ENCODE peak calls at places on chromosomes 5 and 9, in eight cellular contexts. J is progenitor cell of endocrine pancreas; S is mesothelial cell of epicardium; Q is PC-3; X is A549; G is K562; P is CD8-positive, alpha-beta T cell; B is heart right ventricle. N is an unnamed sample.
A peak's percentile ranks its signal among the peaks of the same experiment; 100 is the strongest.

GRCh38 chr5:136182618-136183017 is 10.3 kb downstream of the SMIM32 start:
- DNase-seq in Q (no peak), P (no peak), S (no peak), J (no peak), G (no peak), B (no peak), X (no peak), N (no peak)

GRCh38 chr5:98214240-98215051 is 559.0 kb upstream of the RGMB start:
- DNase-seq in Q (peak; percentile 94), X (no peak), G (no peak), S (no peak), J (no peak), B (no peak), P (no peak), N (no peak)

GRCh38 chr9:7266911-7267555 is 509.3 kb downstream of the KDM4C start:
- DNase-seq in P (no peak), G (no peak), X (no peak), B (no peak), Q (no peak), J (no peak), S (no peak), N (peak; percentile 51)

GRCh38 chr5:175464414-175465233 is 13.7 kb upstream of the SFXN1 start:
- DNase-seq in J (peak; percentile 48), X (peak; percentile 67), Q (peak; percentile 71), P (peak; percentile 55), S (peak; percentile 73), B (no peak), G (peak; percentile 54), N (peak; percentile 72)

GRCh38 chr9:79129865-79130480 is 441.8 kb upstream of the TLE4 start:
- DNase-seq in B (peak; percentile 18), X (peak; percentile 61), P (no peak), S (peak; percentile 78), J (peak; percentile 33), Q (peak; percentile 66), G (peak; percentile 11), N (peak; percentile 70)

GRCh38 chr9:36877239-36877638 is 156.8 kb downstream of the PAX5 start:
- DNase-seq in S (no peak), J (no peak), B (no peak), Q (no peak), X (no peak), G (no peak), P (no peak), N (no peak)

GRCh38 chr9:120619751-120620655 is 40.0 kb upstream of the CDK5RAP2 start:
- DNase-seq in S (peak; percentile 45), J (peak; percentile 20), X (peak; percentile 77), Q (peak; percentile 75), B (no peak), G (peak; percentile 69), P (peak; percentile 48), N (peak; percentile 52)

GRCh38 chr9:38032266-38032830 is 36.7 kb downstream of the SHB start:
- DNase-seq in Q (peak; percentile 79), B (no peak), P (no peak), J (no peak), G (no peak), X (no peak), S (no peak), N (peak; percentile 40)

GRCh38 chr9:110089681-110090370 is 118.1 kb downstream of the C9orf152 start:
- DNase-seq in B (no peak), G (no peak), P (no peak), Q (peak; percentile 68), X (no peak), S (no peak), J (no peak), N (no peak)

GRCh38 chr5:1737790-1738405 is 61.7 kb downstream of the MRPL36 start:
- DNase-seq in Q (peak; percentile 53), B (no peak), J (peak; percentile 9), G (peak; percentile 80), P (peak; percentile 30), S (no peak), X (peak; percentile 16), N (peak; percentile 32)

GRCh38 chr5:75156585-75156984 is 80.1 kb downstream of the ANKRD31 start:
- DNase-seq in J (no peak), X (peak; percentile 17), B (no peak), Q (peak; percentile 19), P (no peak), S (no peak), G (no peak), N (no peak)
- TF ChIP-seq CTCF in J (no peak), X (no peak), B (no peak), Q (peak; percentile 27), P (no peak), S (no peak), G (no peak), N (no peak)

GRCh38 chr9:128818099-128818838 is at the start of gene ENDOG:
- DNase-seq in P (peak; percentile 96), Q (peak; percentile 96), X (peak; percentile 98), J (peak; percentile 99), G (peak; percentile 97), B (peak; percentile 99), S (peak; percentile 99), N (peak; percentile 99)
- TF ChIP-seq CTCF in P (peak; percentile 98), Q (peak; percentile 75), X (peak; percentile 72), J (peak; percentile 97), G (peak; percentile 98), B (peak; percentile 99), S (peak; percentile 95), N (peak; percentile 95)

DNA sequence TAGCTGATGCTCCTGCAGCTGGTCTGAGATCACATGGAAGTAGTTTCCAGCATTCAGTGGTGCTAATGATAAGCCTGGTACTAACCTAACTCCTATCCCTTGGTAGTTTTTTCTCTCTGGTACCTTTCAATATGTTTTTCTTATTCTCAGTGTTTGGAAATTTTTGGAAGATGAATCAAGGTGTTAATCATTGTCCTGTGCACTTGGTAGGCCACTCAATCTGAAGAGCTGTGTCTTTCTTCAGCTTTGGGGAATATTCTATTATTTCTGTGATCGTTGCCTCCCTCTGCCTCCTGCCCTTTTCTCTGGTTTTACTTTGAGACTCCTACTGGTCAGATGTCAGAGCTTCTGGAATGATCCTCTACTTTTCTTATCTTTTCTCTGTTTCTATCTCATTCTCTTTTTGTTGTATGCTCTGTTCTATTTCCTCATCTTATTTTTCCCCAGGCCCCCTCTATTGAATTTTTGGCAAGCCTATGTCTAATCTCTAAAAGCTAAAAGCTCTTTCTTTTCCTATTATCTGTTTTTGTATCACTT is 136.8 kb downstream of the APBA1 start:
- DNase-seq in J (no peak), G (no peak), X (no peak), Q (no peak), P (no peak), S (no peak), B (no peak), N (no peak)
- TF ChIP-seq CTCF in J (no peak), G (no peak), X (no peak), Q (no peak), P (no peak), S (no peak), B (no peak), N (no peak)

GRCh38 chr5:76717222-76718083 is 1.5 kb downstream of the F2R start:
- DNase-seq in B (no peak), Q (no peak), P (no peak), J (no peak), S (no peak), G (no peak), X (no peak), N (no peak)

GRCh38 chr5:76715484-76715733 is 517 bp upstream of the F2R start:
- DNase-seq in B (no peak), G (no peak), X (no peak), J (no peak), P (no peak), Q (no peak), S (no peak), N (no peak)

GRCh38 chr5:76716456-76717157 is 681 bp downstream of the F2R start:
- DNase-seq in Q (no peak), G (peak; percentile 44), J (no peak), X (peak; percentile 47), B (peak; percentile 38), P (no peak), S (peak; percentile 41), N (peak; percentile 51)

GRCh38 chr5:76714771-76715483 is 999 bp upstream of the F2R start:
- DNase-seq in J (no peak), S (peak; percentile 44), G (no peak), B (peak; percentile 36), P (no peak), Q (no peak), X (no peak), N (peak; percentile 51)

DNA sequence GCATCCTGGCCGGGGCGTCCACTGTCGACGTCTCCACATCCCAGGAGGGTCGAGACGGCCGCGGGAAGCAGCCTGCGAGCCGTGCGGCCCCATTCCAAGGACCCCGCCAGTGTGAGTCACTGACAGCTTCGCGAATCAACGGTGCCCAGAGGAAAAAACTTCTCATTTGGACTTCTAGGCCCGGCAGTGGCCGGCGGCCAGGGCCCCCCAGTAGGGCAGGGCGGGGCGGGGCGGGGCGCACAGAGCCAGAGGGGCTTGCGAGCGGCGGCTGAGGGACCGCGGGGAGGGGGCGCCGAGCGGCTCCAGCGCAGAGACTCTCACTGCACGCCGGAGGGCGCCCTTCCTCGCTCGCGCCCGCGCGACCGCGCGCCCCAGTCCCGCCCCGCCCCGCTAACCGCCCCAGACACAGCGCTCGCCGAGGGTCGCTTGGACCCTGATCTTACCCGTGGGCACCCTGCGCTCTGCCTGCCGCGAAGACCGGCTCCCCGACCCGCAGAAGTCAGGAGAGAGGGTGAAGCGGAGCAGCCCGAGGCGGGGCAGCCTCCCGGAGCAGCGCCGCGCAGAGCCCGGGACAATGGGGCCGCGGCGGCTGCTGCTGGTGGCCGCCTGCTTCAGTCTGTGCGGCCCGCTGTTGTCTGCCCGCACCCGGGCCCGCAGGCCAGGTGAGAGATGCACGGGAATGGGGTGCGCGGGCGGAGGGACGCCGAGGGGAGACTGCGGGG is at the start of gene F2R:
- DNase-seq in S (peak; percentile 68), Q (peak; percentile 38), P (peak; percentile 45), J (peak; percentile 62), B (peak; percentile 67), G (peak; percentile 80), X (peak; percentile 69), N (peak; percentile 82)
- TF ChIP-seq CTCF in S (no peak), Q (peak; percentile 42), P (peak; percentile 55), J (peak; percentile 83), B (peak; percentile 21), G (peak; percentile 34), X (peak; percentile 81), N (peak; percentile 42)

N was measured in nephron progenitor cell.